ENCODE peak calls at places on chromosomes 4 and X, in eight cellular contexts. One of them, this sample, is unnamed.

GRCh38 chr4:118586357-118586790 is 98.8 kb upstream of the METTL14 start:
- DNase-seq in fibroblast of pulmonary artery: no peak
- DNase-seq in lower leg skin: no peak
- DNase-seq in right atrium auricular region: peak; percentile 77
- DNase-seq in AG10803: peak; percentile 30
- DNase-seq in lung: no peak
- DNase-seq in CD4-positive, alpha-beta T cell: no peak
- DNase-seq in GM13976: no peak
- DNase-seq in this sample: no peak

GRCh38 chr4:5691491-5692132 is 16.7 kb downstream of the EVC2 start:
- DNase-seq in GM13976: no peak
- DNase-seq in CD4-positive, alpha-beta T cell: no peak
- DNase-seq in lung: no peak
- DNase-seq in fibroblast of pulmonary artery: no peak
- DNase-seq in AG10803: no peak
- DNase-seq in right atrium auricular region: no peak
- DNase-seq in lower leg skin: no peak
- DNase-seq in this sample: no peak

GRCh38 chr4:25367004-25367621 is 9.9 kb upstream of the ANAPC4 start:
- DNase-seq in right atrium auricular region: no peak
- DNase-seq in lower leg skin: no peak
- DNase-seq in lung: no peak
- DNase-seq in CD4-positive, alpha-beta T cell: no peak
- DNase-seq in fibroblast of pulmonary artery: peak; percentile 72
- DNase-seq in GM13976: peak; percentile 34
- DNase-seq in AG10803: peak; percentile 54
- DNase-seq in this sample: no peak

GRCh38 chr4:28555851-28556250 is 1695.2 kb downstream of the STIM2 start:
- DNase-seq in AG10803: peak; percentile 44
- DNase-seq in fibroblast of pulmonary artery: peak; percentile 4
- DNase-seq in CD4-positive, alpha-beta T cell: no peak
- DNase-seq in lower leg skin: no peak
- DNase-seq in GM13976: no peak
- DNase-seq in right atrium auricular region: no peak
- DNase-seq in lung: no peak
- DNase-seq in this sample: no peak

GRCh38 chrX:26783512-26784225 is 567.7 kb downstream of the MAGEB5 start:
- DNase-seq in lung: no peak
- DNase-seq in CD4-positive, alpha-beta T cell: no peak
- DNase-seq in lower leg skin: no peak
- DNase-seq in fibroblast of pulmonary artery: peak; percentile 25
- DNase-seq in AG10803: peak; percentile 0
- DNase-seq in right atrium auricular region: no peak
- DNase-seq in GM13976: no peak
- DNase-seq in this sample: peak; percentile 10

GRCh38 chrX:148133099-148133725 is 152.1 kb downstream of the FMR1NB start:
- DNase-seq in AG10803: peak; percentile 8
- DNase-seq in lower leg skin: no peak
- DNase-seq in right atrium auricular region: no peak
- DNase-seq in CD4-positive, alpha-beta T cell: no peak
- DNase-seq in fibroblast of pulmonary artery: peak; percentile 0
- DNase-seq in GM13976: no peak
- DNase-seq in lung: no peak
- DNase-seq in this sample: no peak

GRCh38 chr4:146709956-146710355 is 71.3 kb downstream of the POU4F2 start:
- DNase-seq in CD4-positive, alpha-beta T cell: no peak
- DNase-seq in AG10803: no peak
- DNase-seq in fibroblast of pulmonary artery: no peak
- DNase-seq in lower leg skin: no peak
- DNase-seq in right atrium auricular region: no peak
- DNase-seq in GM13976: no peak
- DNase-seq in lung: no peak
- DNase-seq in this sample: no peak

GRCh38 chr4:165027762-165028402 is 3.9 kb upstream of the TRIM60 start:
- DNase-seq in right atrium auricular region: no peak
- DNase-seq in lower leg skin: no peak
- DNase-seq in CD4-positive, alpha-beta T cell: no peak
- DNase-seq in lung: no peak
- DNase-seq in fibroblast of pulmonary artery: peak; percentile 9
- DNase-seq in AG10803: no peak
- DNase-seq in GM13976: no peak
- DNase-seq in this sample: no peak

GRCh38 chr4:83348074-83348473 is 13.4 kb upstream of the HPSE start:
- DNase-seq in lower leg skin: no peak
- DNase-seq in fibroblast of pulmonary artery: no peak
- DNase-seq in lung: no peak
- DNase-seq in AG10803: no peak
- DNase-seq in CD4-positive, alpha-beta T cell: no peak
- DNase-seq in right atrium auricular region: no peak
- DNase-seq in GM13976: no peak
- DNase-seq in this sample: no peak

GRCh38 chrX:10952619-10953018 is 158.5 kb upstream of the HCCS start:
- DNase-seq in lung: no peak
- DNase-seq in GM13976: no peak
- DNase-seq in lower leg skin: no peak
- DNase-seq in right atrium auricular region: no peak
- DNase-seq in AG10803: peak; percentile 12
- DNase-seq in fibroblast of pulmonary artery: peak; percentile 40
- DNase-seq in CD4-positive, alpha-beta T cell: no peak
- DNase-seq in this sample: no peak

GRCh38 chr4:56764775-56765174 is 56.7 kb downstream of the SPINK2 start:
- DNase-seq in lung: no peak
- DNase-seq in AG10803: peak; percentile 62
- DNase-seq in CD4-positive, alpha-beta T cell: no peak
- DNase-seq in right atrium auricular region: no peak
- DNase-seq in GM13976: no peak
- DNase-seq in lower leg skin: no peak
- DNase-seq in fibroblast of pulmonary artery: peak; percentile 14
- DNase-seq in this sample: no peak

GRCh38 chr4:84971319-84971932 is 4.9 kb upstream of the WDFY3 start:
- DNase-seq in lung: no peak
- DNase-seq in lower leg skin: no peak
- DNase-seq in CD4-positive, alpha-beta T cell: no peak
- DNase-seq in AG10803: peak; percentile 73
- DNase-seq in GM13976: peak; percentile 26
- DNase-seq in fibroblast of pulmonary artery: peak; percentile 80
- DNase-seq in right atrium auricular region: no peak
- DNase-seq in this sample: peak; percentile 30

GRCh38 chr4:83929550-83929949 is 393.6 kb downstream of the GPAT3 start:
- DNase-seq in GM13976: no peak
- DNase-seq in lower leg skin: no peak
- DNase-seq in AG10803: no peak
- DNase-seq in CD4-positive, alpha-beta T cell: no peak
- DNase-seq in right atrium auricular region: no peak
- DNase-seq in lung: no peak
- DNase-seq in fibroblast of pulmonary artery: no peak
- DNase-seq in this sample: no peak

GRCh38 chr4:173752610-173753009 is 222.6 kb upstream of the HAND2 start:
- DNase-seq in CD4-positive, alpha-beta T cell: no peak
- DNase-seq in GM13976: no peak
- DNase-seq in AG10803: peak; percentile 11
- DNase-seq in lung: no peak
- DNase-seq in right atrium auricular region: no peak
- DNase-seq in lower leg skin: no peak
- DNase-seq in fibroblast of pulmonary artery: peak; percentile 26
- DNase-seq in this sample: no peak
- TF ChIP-seq CTCF in CD4-positive, alpha-beta T cell: no peak
- TF ChIP-seq CTCF in GM13976: peak; percentile 17
- TF ChIP-seq CTCF in AG10803: peak; percentile 60
- TF ChIP-seq CTCF in lung: no peak
- TF ChIP-seq CTCF in right atrium auricular region: peak; percentile 55
- TF ChIP-seq CTCF in lower leg skin: no peak
- TF ChIP-seq CTCF in fibroblast of pulmonary artery: peak; percentile 45
- TF ChIP-seq CTCF in this sample: peak; percentile 40

DNA sequence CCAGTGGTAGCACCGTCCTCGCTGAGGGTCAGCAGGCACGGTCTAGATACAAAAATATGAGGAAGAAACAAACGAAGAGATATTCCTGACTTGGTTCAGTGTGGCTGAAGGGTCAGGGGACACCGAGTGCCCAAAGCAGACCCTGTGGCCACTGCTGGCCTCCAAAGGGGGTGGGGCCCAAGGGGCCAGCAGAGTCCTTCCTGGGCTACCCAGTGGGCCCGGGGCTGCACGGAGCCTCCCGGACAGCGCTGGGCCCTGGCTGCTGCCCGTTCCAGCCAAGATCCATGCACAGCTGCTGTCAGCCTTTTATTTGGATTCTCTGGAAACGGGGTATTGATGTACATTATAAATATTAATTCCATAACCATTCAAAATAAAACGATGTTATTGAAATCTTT is 20.4 kb downstream of the NELFA start:
- DNase-seq in right atrium auricular region: no peak
- DNase-seq in AG10803: no peak
- DNase-seq in GM13976: no peak
- DNase-seq in lower leg skin: no peak
- DNase-seq in fibroblast of pulmonary artery: no peak
- DNase-seq in CD4-positive, alpha-beta T cell: no peak
- DNase-seq in lung: no peak
- DNase-seq in this sample: no peak
- TF ChIP-seq CTCF in right atrium auricular region: no peak
- TF ChIP-seq CTCF in AG10803: no peak
- TF ChIP-seq CTCF in GM13976: no peak
- TF ChIP-seq CTCF in lower leg skin: no peak
- TF ChIP-seq CTCF in fibroblast of pulmonary artery: no peak
- TF ChIP-seq CTCF in CD4-positive, alpha-beta T cell: no peak
- TF ChIP-seq CTCF in lung: no peak
- TF ChIP-seq CTCF in this sample: no peak

GRCh38 chrX:131951166-131951565 is 71.9 kb upstream of the STK26 start:
- DNase-seq in right atrium auricular region: no peak
- DNase-seq in lung: no peak
- DNase-seq in GM13976: no peak
- DNase-seq in lower leg skin: no peak
- DNase-seq in fibroblast of pulmonary artery: no peak
- DNase-seq in CD4-positive, alpha-beta T cell: no peak
- DNase-seq in AG10803: no peak
- DNase-seq in this sample: no peak

GRCh38 chrX:131942045-131942444 is 81.1 kb upstream of the STK26 start:
- DNase-seq in fibroblast of pulmonary artery: no peak
- DNase-seq in lung: no peak
- DNase-seq in lower leg skin: no peak
- DNase-seq in right atrium auricular region: no peak
- DNase-seq in CD4-positive, alpha-beta T cell: no peak
- DNase-seq in GM13976: no peak
- DNase-seq in AG10803: no peak
- DNase-seq in this sample: no peak

GRCh38 chrX:131944936-131945902 is 77.9 kb upstream of the STK26 start:
- DNase-seq in CD4-positive, alpha-beta T cell: no peak
- DNase-seq in lower leg skin: no peak
- DNase-seq in GM13976: no peak
- DNase-seq in lung: no peak
- DNase-seq in fibroblast of pulmonary artery: no peak
- DNase-seq in right atrium auricular region: no peak
- DNase-seq in AG10803: no peak
- DNase-seq in this sample: no peak
- TF ChIP-seq CTCF in CD4-positive, alpha-beta T cell: no peak
- TF ChIP-seq CTCF in lower leg skin: no peak
- TF ChIP-seq CTCF in GM13976: no peak
- TF ChIP-seq CTCF in lung: no peak
- TF ChIP-seq CTCF in fibroblast of pulmonary artery: no peak
- TF ChIP-seq CTCF in right atrium auricular region: no peak
- TF ChIP-seq CTCF in AG10803: no peak
- TF ChIP-seq CTCF in this sample: no peak

GRCh38 chr4:81470456-81471327 is 1.0 kb downstream of the RASGEF1B start:
- DNase-seq in AG10803: no peak
- DNase-seq in GM13976: peak; percentile 21
- DNase-seq in fibroblast of pulmonary artery: peak; percentile 36
- DNase-seq in right atrium auricular region: peak; percentile 82
- DNase-seq in lung: peak; percentile 52
- DNase-seq in lower leg skin: peak; percentile 74
- DNase-seq in CD4-positive, alpha-beta T cell: peak; percentile 13
- DNase-seq in this sample: no peak
- TF ChIP-seq CTCF in AG10803: no peak
- TF ChIP-seq CTCF in GM13976: no peak
- TF ChIP-seq CTCF in fibroblast of pulmonary artery: no peak
- TF ChIP-seq CTCF in right atrium auricular region: no peak
- TF ChIP-seq CTCF in lung: no peak
- TF ChIP-seq CTCF in lower leg skin: no peak
- TF ChIP-seq CTCF in CD4-positive, alpha-beta T cell: no peak
- TF ChIP-seq CTCF in this sample: no peak

GRCh38 chrX:102659790-102660757 is 8.8 kb downstream of the GPRASP1 start:
- DNase-seq in CD4-positive, alpha-beta T cell: peak; percentile 73
- DNase-seq in fibroblast of pulmonary artery: peak; percentile 73
- DNase-seq in right atrium auricular region: peak; percentile 92
- DNase-seq in lung: peak; percentile 88
- DNase-seq in AG10803: peak; percentile 49
- DNase-seq in GM13976: peak; percentile 65
- DNase-seq in lower leg skin: peak; percentile 84
- DNase-seq in this sample: no peak
- TF ChIP-seq CTCF in CD4-positive, alpha-beta T cell: no peak
- TF ChIP-seq CTCF in fibroblast of pulmonary artery: peak; percentile 23
- TF ChIP-seq CTCF in right atrium auricular region: no peak
- TF ChIP-seq CTCF in lung: no peak
- TF ChIP-seq CTCF in AG10803: peak; percentile 27
- TF ChIP-seq CTCF in GM13976: no peak
- TF ChIP-seq CTCF in lower leg skin: no peak
- TF ChIP-seq CTCF in this sample: peak; percentile 7

GRCh38 chrX:101759000-101759399 is 99.3 kb upstream of the ARMCX2 start:
- DNase-seq in lower leg skin: no peak
- DNase-seq in AG10803: peak; percentile 41
- DNase-seq in fibroblast of pulmonary artery: peak; percentile 49
- DNase-seq in GM13976: no peak
- DNase-seq in CD4-positive, alpha-beta T cell: no peak
- DNase-seq in lung: no peak
- DNase-seq in right atrium auricular region: no peak
- DNase-seq in this sample: peak; percentile 8
- TF ChIP-seq CTCF in lower leg skin: no peak
- TF ChIP-seq CTCF in AG10803: peak; percentile 56
- TF ChIP-seq CTCF in fibroblast of pulmonary artery: peak; percentile 40
- TF ChIP-seq CTCF in GM13976: peak; percentile 20
- TF ChIP-seq CTCF in CD4-positive, alpha-beta T cell: peak; percentile 41
- TF ChIP-seq CTCF in lung: no peak
- TF ChIP-seq CTCF in right atrium auricular region: peak; percentile 48
- TF ChIP-seq CTCF in this sample: peak; percentile 54

DNA sequence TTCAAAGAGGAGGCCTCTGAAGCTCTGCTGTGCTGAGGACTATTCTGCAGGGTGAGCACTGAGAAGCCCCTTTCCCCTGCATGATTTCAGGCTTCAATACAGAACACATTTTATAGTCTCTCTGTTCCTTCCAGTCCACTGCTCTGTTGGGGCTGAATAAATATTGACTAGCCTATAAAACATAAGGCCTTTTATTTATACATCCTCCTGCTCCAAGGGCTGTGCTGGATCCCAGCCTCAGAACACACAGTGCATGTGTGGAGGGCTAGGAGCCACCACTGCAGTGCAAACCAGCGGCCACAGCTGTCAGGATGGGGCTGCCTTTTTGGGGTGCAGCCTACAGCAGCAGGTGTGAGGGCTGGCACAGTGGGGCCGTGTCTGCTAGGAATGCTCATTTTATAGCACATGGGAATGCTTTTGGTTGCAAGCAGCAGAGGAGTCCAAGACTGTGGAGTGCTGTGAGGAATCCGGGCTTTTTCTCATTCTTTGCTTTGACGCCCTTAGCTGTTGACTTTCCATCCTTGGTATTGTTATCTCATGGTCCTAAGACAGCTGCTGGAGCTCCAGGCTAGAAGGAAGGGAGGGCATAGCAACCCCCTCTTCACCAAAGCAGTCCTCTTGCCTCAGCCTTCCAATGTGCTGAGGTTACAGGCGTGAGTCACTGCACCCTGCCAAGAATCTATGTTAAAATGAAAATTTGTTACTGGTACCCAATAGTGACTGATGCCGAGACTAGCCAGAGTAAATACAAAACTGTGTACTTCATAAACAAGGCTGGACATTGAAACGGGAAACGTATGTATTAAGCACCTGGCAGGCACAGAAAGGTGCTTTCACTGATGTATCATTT is 334.3 kb upstream of the GATB start:
- DNase-seq in CD4-positive, alpha-beta T cell: no peak
- DNase-seq in lung: no peak
- DNase-seq in GM13976: no peak
- DNase-seq in AG10803: peak; percentile 54
- DNase-seq in fibroblast of pulmonary artery: peak; percentile 25
- DNase-seq in lower leg skin: no peak
- DNase-seq in right atrium auricular region: no peak
- DNase-seq in this sample: no peak
- TF ChIP-seq CTCF in CD4-positive, alpha-beta T cell: no peak
- TF ChIP-seq CTCF in lung: no peak
- TF ChIP-seq CTCF in GM13976: no peak
- TF ChIP-seq CTCF in AG10803: no peak
- TF ChIP-seq CTCF in fibroblast of pulmonary artery: no peak
- TF ChIP-seq CTCF in lower leg skin: no peak
- TF ChIP-seq CTCF in right atrium auricular region: no peak
- TF ChIP-seq CTCF in this sample: no peak